ENCODE peak calls at places on chromosomes 12 and 14, in eight cellular contexts. C is cardiac muscle cell, V is left lung, N is choroid plexus epithelial cell, F is right lobe of liver, U is psoas muscle, O is HFFc6, X is GM13977. R is an unnamed sample.

GRCh38 chr12:109885616-109886015 is 5.3 kb upstream of the GLTP start:
- DNase-seq in C (no peak), V (no peak), N (peak), F (no peak), U (no peak), O (no peak), X (no peak), R (no peak)

GRCh38 chr12:25960176-25960575 is 1.7 kb downstream of the RASSF8 start:
- DNase-seq in C (peak), V (no peak), N (peak), F (no peak), U (no peak), O (peak), X (no peak), R (no peak)

GRCh38 chr14:71322660-71323250 is 415.5 kb downstream of the PCNX1 start:
- DNase-seq in C (peak), V (no peak), N (peak), F (no peak), U (no peak), O (peak), X (peak), R (peak)

GRCh38 chr12:66217342-66217929 is 28.4 kb downstream of the IRAK3 start:
- DNase-seq in C (no peak), V (no peak), N (no peak), F (no peak), U (no peak), O (no peak), X (no peak), R (no peak)

GRCh38 chr14:71130491-71131179 is 223.4 kb downstream of the PCNX1 start:
- DNase-seq in C (no peak), V (no peak), N (peak), F (no peak), U (no peak), O (peak), X (no peak), R (no peak)

GRCh38 chr12:27498761-27499160 is 25.2 kb upstream of the PPFIBP1 start:
- DNase-seq in C (no peak), V (no peak), N (peak), F (no peak), U (no peak), O (no peak), X (no peak), R (no peak)

GRCh38 chr14:70622111-70622712 is 19.5 kb upstream of the TTC9 start:
- DNase-seq in C (peak), V (no peak), N (peak), F (no peak), U (no peak), O (peak), X (peak), R (peak)

GRCh38 chr14:89620436-89620835 is 203.4 kb upstream of the FOXN3 start:
- DNase-seq in C (no peak), V (no peak), N (no peak), F (no peak), U (no peak), O (no peak), X (no peak), R (no peak)

GRCh38 chr14:79596531-79596930 is 614.8 kb downstream of the DIO2 start:
- DNase-seq in C (no peak), V (no peak), N (peak), F (no peak), U (no peak), O (peak), X (no peak), R (no peak)

GRCh38 chr12:114013601-114014345 is 47.6 kb upstream of the RBM19 start:
- DNase-seq in C (peak), V (no peak), N (peak), F (no peak), U (no peak), O (peak), X (no peak), R (no peak)
- TF ChIP-seq CTCF in C (peak), V (no peak), N (peak), F (peak), U (no peak), O (peak), X (peak), R (no peak)

GRCh38 chr14:76644875-76645518 is 116.3 kb upstream of the VASH1 start:
- DNase-seq in C (peak), V (no peak), N (peak), F (peak), U (no peak), O (peak), X (peak), R (peak)
- TF ChIP-seq CTCF in C (peak), V (peak), N (peak), F (peak), U (peak), O (peak), X (peak), R (peak)

DNA sequence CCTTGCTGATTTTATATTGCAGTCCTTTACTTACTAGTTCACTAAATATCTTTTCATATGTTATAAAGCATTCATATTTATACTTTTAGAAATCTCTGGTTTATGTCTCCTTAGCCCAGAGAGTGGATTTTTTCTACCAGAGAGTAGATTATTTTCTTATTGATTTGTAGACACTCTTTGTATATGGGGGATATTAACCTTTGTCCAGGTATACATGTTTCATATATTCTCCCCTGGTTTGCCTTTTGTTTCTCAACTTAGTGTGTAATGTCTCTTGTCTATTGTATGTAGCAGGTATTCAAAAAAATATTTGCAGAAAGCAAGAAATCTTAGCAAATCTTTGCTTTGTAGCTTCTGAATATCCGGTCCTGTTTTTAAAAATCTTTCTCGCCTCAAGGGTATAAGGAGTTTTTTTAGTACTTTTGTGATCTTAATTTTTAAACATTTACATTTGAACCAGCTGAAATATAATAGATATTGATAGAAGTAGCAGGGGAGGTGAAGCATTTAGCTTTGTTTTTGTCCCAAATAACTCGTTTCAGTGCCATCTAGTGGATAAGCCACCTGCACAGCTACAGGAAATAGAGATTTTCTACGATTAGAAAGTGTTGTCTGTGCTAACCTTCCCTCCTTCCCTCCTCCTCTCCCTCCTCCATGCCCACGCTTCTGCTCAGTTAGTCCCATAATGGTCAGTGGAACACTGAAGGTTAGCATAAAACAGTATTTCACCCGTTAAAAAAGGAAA is 97.0 kb downstream of the PHETA1 start:
- DNase-seq in C (no peak), V (no peak), N (peak), F (no peak), U (no peak), O (no peak), X (no peak), R (no peak)
- TF ChIP-seq CTCF in C (peak), V (no peak), N (peak), F (peak), U (no peak), O (peak), X (peak), R (no peak)

GRCh38 chr14:94288610-94289465 is 4.2 kb downstream of the SERPINA10 start:
- DNase-seq in C (no peak), V (no peak), N (no peak), F (peak), U (no peak), O (no peak), X (no peak), R (no peak)
- TF ChIP-seq CTCF in C (no peak), V (no peak), N (no peak), F (peak), U (no peak), O (no peak), X (no peak), R (no peak)

GRCh38 chr12:105705765-105706164 is 375.3 kb downstream of the C12orf75 start:
- DNase-seq in C (peak), V (no peak), N (peak), F (no peak), U (no peak), O (peak), X (no peak), R (peak)
- TF ChIP-seq CTCF in C (peak), V (peak), N (peak), F (peak), U (peak), O (peak), X (peak), R (peak)

GRCh38 chr12:20547788-20548575 is 147.2 kb upstream of the SLCO1C1 start:
- DNase-seq in C (no peak), V (no peak), N (peak), F (no peak), U (no peak), O (no peak), X (no peak), R (no peak)

GRCh38 chr12:20555015-20555414 is 140.1 kb upstream of the SLCO1C1 start:
- DNase-seq in C (no peak), V (peak), N (no peak), F (no peak), U (no peak), O (no peak), X (no peak), R (no peak)

GRCh38 chr12:20548592-20548991 is 146.5 kb upstream of the SLCO1C1 start:
- DNase-seq in C (no peak), V (no peak), N (no peak), F (no peak), U (no peak), O (no peak), X (no peak), R (no peak)

GRCh38 chr12:20546267-20546666 is 148.9 kb upstream of the SLCO1C1 start:
- DNase-seq in C (no peak), V (no peak), N (no peak), F (no peak), U (no peak), O (no peak), X (no peak), R (no peak)

DNA sequence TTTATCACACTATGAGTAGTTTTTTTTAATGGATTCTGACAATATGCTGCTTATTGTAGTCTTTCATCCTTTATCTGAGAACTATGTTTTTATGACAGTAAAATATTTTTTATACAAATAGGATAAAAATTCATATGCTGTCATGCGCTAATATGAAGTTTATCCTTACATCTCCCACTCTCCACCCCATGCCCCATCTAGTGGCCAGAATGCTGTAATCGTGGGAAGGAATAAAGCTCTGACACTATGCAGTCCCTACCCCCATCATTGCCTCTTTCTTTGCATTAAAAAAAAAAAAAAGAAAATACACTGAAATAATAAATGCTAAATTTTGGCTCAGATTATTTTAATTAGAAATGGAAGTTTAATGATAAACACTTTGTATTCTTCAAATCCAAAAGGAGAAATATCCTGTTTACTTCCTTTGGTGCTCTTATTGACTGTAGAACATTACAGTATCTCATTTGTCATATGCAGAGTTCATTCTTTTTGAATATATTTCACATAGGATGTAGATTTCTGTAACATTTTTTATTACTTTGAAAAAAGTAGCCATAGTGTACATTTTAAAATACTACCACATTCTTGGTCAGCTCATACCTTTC is 145.9 kb upstream of the SLCO1C1 start:
- DNase-seq in C (peak), V (no peak), N (peak), F (no peak), U (no peak), O (no peak), X (no peak), R (no peak)
- TF ChIP-seq CTCF in C (peak), V (peak), N (peak), F (peak), U (peak), O (peak), X (peak), R (no peak)

GRCh38 chr12:5186715-5187114 is 143.0 kb downstream of the KCNA5 start:
- DNase-seq in C (no peak), V (no peak), N (no peak), F (no peak), U (no peak), O (no peak), X (no peak), R (no peak)
- TF ChIP-seq CTCF in C (no peak), V (no peak), N (no peak), F (no peak), U (no peak), O (no peak), X (no peak), R (no peak)

DNA sequence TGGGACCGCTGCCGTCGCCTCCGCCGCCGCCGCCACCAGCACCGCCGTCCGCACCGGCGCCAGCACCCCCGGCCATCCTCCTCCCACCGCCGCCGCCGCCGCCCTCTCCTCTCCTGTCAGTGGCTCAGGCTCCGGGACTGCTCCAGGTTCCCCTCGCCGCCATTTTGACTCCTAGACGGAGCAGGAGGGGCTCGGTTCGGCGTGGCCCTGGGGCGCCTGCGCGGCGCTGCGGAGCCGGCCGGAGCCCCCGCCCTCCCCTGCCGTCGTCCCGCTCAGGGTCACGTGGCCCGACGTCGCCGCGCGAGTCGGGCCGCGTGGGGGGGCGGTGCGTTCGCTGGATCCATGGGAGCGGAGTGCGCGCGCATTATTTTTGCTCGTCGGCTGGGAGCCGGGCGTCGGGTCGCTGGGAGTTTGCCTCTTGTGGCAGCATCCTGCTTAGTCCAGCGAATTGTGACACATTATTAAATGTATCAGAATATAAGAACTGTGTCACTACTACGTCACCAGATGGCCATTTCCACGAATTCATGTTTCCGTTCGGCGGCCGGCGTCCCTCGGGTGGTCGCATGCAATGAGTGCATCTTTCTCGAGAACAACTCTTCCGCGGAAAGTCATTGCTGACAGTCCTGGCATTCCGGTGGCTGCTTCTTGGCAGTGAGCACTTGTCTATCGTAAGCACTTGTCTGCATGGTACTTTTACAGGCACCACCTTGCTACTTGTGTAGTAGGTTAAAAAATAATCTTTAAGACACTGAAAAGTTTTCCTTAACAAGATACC is at the start of gene BTBD7:
- DNase-seq in C (peak), V (peak), N (peak), F (peak), U (peak), O (peak), X (peak), R (peak)
- TF ChIP-seq CTCF in C (no peak), V (peak), N (peak), F (peak), U (peak), O (peak), X (no peak), R (no peak)

DNA sequence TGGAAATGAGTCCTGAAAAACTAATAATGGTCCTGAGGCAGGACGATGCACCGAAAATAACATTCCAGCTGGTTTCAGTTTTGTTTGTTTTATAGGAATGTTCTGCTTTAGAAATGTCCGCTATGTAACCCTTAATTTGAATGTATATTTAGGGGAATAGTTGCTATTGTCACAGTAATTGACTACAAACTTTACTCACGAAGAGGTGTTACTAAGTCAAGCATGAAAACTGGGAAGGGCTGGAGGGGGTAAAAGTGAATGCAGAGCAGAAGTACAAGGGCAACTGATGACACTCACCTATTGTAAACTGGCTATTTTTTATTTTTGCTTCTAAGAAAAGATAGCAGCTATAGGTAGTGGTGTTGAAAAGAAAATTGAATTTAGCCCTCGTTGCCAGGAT is 230.7 kb upstream of the SYT10 start:
- DNase-seq in C (no peak), V (no peak), N (no peak), F (no peak), U (no peak), O (no peak), X (no peak), R (no peak)
- TF ChIP-seq CTCF in C (no peak), V (no peak), N (no peak), F (no peak), U (no peak), O (no peak), X (no peak), R (no peak)

GRCh38 chr12:13042666-13043230 is 1.4 kb upstream of the FAM234B start:
- DNase-seq in C (no peak), V (no peak), N (no peak), F (no peak), U (no peak), O (no peak), X (no peak), R (no peak)
- TF ChIP-seq CTCF in C (no peak), V (no peak), N (no peak), F (no peak), U (no peak), O (no peak), X (no peak), R (no peak)

R was measured in GM20000.